ENCODE peak calls at places on chromosomes 2 and 18, in seven cellular contexts. Y is GM23338, W is HL-60, H is HCT116, Z is stomach, X is transverse colon, D is HepG2. K is an unnamed sample.

GRCh38 chr2:12722445-12723316 is 5.9 kb downstream of the TRIB2 start:
- DNase-seq in Y (no peak), W (peak), H (no peak), Z (no peak), X (no peak), D (no peak), K (no peak)

GRCh38 chr2:240433973-240434727 is 1.3 kb upstream of the GPC1 start:
- DNase-seq in Y (no peak), W (no peak), H (peak), Z (no peak), X (peak), D (no peak), K (no peak)

GRCh38 chr2:28828382-28828781 is 17.7 kb downstream of the SPDYA start:
- DNase-seq in Y (no peak), W (no peak), H (no peak), Z (no peak), X (no peak), D (no peak), K (no peak)

GRCh38 chr2:199940373-199940772 is 14.9 kb downstream of the TYW5 start:
- DNase-seq in Y (peak), W (peak), H (peak), Z (no peak), X (no peak), D (peak), K (no peak)

GRCh38 chr2:191030521-191031154 is 16.7 kb upstream of the STAT1 start:
- DNase-seq in Y (peak), W (no peak), H (no peak), Z (no peak), X (no peak), D (peak), K (no peak)

GRCh38 chr2:227143895-227144294 is 20.1 kb downstream of the COL4A4 start:
- DNase-seq in Y (no peak), W (no peak), H (no peak), Z (no peak), X (no peak), D (no peak), K (no peak)

GRCh38 chr2:2910259-2910658 is 467.4 kb downstream of the EIPR1 start:
- DNase-seq in Y (no peak), W (no peak), H (no peak), Z (no peak), X (no peak), D (no peak), K (no peak)

GRCh38 chr2:190668892-190669291 is 20.0 kb downstream of the NAB1 start:
- DNase-seq in Y (no peak), W (no peak), H (no peak), Z (no peak), X (no peak), D (no peak), K (no peak)

GRCh38 chr18:25464211-25464610 is 112.2 kb upstream of the ZNF521 start:
- DNase-seq in Y (no peak), W (no peak), H (no peak), Z (no peak), X (no peak), D (no peak), K (no peak)

GRCh38 chr18:21341141-21341540 is 99.1 kb downstream of the GREB1L start:
- DNase-seq in Y (no peak), W (no peak), H (no peak), Z (no peak), X (no peak), D (no peak), K (no peak)

GRCh38 chr18:62457830-62458229 is 65.0 kb upstream of the ZCCHC2 start:
- DNase-seq in Y (peak), W (no peak), H (no peak), Z (no peak), X (no peak), D (no peak), K (no peak)

GRCh38 chr2:112187805-112188596 is 49.8 kb downstream of the FBLN7 start:
- DNase-seq in Y (no peak), W (no peak), H (peak), Z (no peak), X (peak), D (no peak), K (no peak)

GRCh38 chr18:13566941-13567762 is 159.2 kb downstream of the FAM210A start:
- DNase-seq in Y (no peak), W (peak), H (no peak), Z (no peak), X (peak), D (no peak), K (peak)
- TF ChIP-seq POLR2AphosphoS5 in Y (no peak), W (no peak), H (no peak), Z (no peak), X (no peak), D (no peak), K (no peak)

DNA sequence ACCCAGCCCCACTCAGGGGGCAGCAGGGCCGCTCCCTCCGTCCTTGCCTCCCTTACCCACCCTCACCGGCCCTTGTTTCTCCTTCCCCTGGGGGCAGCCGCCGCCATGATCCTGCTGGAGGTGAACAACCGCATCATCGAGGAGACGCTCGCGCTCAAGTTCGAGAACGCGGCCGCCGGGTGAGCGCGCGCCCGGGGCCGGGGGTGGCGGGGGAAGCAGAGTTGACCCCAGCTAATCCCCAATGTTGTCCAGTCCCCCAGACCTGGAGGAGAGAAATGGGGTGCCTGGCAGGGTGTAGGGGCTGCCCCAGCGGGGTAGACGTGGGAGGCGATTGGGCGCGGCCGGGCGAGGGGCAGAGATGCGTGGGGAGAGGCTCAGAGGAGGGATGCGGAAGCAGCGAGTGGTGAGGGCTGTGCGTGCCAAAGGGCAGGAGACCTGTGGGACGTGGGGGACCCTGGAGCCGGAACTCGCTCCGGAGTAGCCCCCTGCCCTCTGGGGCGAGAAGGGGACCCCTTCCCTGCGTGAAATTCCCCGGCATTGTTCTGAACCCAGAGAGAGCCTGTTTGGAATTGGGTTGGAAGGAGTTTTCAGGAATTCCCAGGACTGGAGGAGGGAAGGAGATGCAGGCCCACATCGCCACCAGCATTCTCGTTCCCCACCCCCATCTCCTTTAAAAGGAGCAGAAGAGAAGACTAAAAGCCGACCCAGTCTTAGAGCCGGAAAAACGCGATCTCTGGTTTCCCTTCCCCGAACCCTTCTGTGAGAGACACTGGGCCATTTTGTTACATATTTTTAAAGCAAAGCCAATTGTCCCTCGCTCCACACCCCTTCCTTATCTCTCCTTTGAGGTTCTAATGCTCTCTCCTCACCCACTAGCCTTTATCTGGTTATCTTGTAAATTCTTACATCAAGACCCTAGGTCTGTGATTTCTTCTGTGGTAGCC is 649 bp downstream of the ARPC2 start:
- DNase-seq in Y (peak), W (no peak), H (no peak), Z (peak), X (peak), D (peak), K (no peak)
- TF ChIP-seq POLR2AphosphoS5 in Y (no peak), W (peak), H (no peak), Z (no peak), X (peak), D (no peak), K (no peak)

GRCh38 chr2:172106128-172106961 is 3.6 kb upstream of the DLX2 start:
- DNase-seq in Y (peak), W (no peak), H (no peak), Z (no peak), X (no peak), D (peak), K (no peak)
- TF ChIP-seq POLR2AphosphoS5 in Y (no peak), W (no peak), H (no peak), Z (no peak), X (no peak), D (no peak), K (no peak)

GRCh38 chr2:16552202-16552601 is 113.4 kb downstream of the CYRIA start:
- DNase-seq in Y (no peak), W (no peak), H (no peak), Z (no peak), X (no peak), D (no peak), K (no peak)

GRCh38 chr2:16548036-16548435 is 117.6 kb downstream of the CYRIA start:
- DNase-seq in Y (no peak), W (no peak), H (no peak), Z (no peak), X (no peak), D (no peak), K (no peak)

GRCh38 chr2:16546128-16546754 is 119.4 kb downstream of the CYRIA start:
- DNase-seq in Y (peak), W (no peak), H (no peak), Z (no peak), X (no peak), D (peak), K (peak)
- TF ChIP-seq POLR2AphosphoS5 in Y (no peak), W (no peak), H (no peak), Z (no peak), X (no peak), D (no peak), K (no peak)

GRCh38 chr2:19038096-19039015 is 320.1 kb downstream of the OSR1 start:
- DNase-seq in Y (no peak), W (no peak), H (no peak), Z (no peak), X (no peak), D (no peak), K (no peak)

GRCh38 chr2:19031642-19032041 is 326.8 kb downstream of the OSR1 start:
- DNase-seq in Y (no peak), W (no peak), H (no peak), Z (no peak), X (no peak), D (no peak), K (no peak)

GRCh38 chr2:19029655-19030054 is 328.8 kb downstream of the OSR1 start:
- DNase-seq in Y (no peak), W (no peak), H (no peak), Z (no peak), X (no peak), D (no peak), K (no peak)

GRCh38 chr2:19033240-19033639 is 325.2 kb downstream of the OSR1 start:
- DNase-seq in Y (no peak), W (no peak), H (no peak), Z (peak), X (no peak), D (no peak), K (no peak)

DNA sequence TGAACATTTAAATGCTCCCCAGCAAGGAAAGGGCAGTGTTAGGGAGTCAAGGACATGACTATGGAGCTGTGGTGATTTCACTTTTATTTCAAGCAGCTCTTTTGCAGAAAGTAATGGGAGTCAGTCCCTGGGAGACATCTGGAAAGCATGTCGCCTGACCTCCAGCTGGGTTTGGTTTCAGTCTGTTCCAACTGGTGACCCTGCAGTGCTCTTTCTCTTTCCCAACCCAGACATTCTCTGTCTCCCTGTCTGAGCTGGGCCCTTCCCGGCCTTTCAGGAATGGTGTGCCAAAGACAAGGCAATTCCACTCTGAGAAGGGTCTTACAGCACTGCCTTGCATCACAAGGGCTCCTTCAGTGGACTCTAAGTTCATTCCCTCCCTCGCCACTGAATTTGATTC is 323.2 kb downstream of the OSR1 start:
- DNase-seq in Y (no peak), W (no peak), H (no peak), Z (no peak), X (no peak), D (no peak), K (no peak)
- TF ChIP-seq POLR2AphosphoS5 in Y (no peak), W (no peak), H (no peak), Z (peak), X (no peak), D (no peak), K (no peak)

GRCh38 chr2:50661682-50662081 is 370.2 kb downstream of the NRXN1 start:
- DNase-seq in Y (no peak), W (no peak), H (no peak), Z (no peak), X (no peak), D (no peak), K (no peak)
- TF ChIP-seq POLR2AphosphoS5 in Y (no peak), W (no peak), H (no peak), Z (no peak), X (no peak), D (no peak), K (no peak)

GRCh38 chr2:118882693-118883336 is 35.4 kb upstream of the EN1 start:
- DNase-seq in Y (peak), W (peak), H (peak), Z (peak), X (peak), D (peak), K (peak)
- TF ChIP-seq POLR2AphosphoS5 in Y (no peak), W (no peak), H (no peak), Z (no peak), X (no peak), D (no peak), K (no peak)

GRCh38 chr18:43893001-43893637 is 615.8 kb upstream of the SYT4 start:
- DNase-seq in Y (no peak), W (no peak), H (no peak), Z (no peak), X (no peak), D (no peak), K (no peak)
- TF ChIP-seq POLR2AphosphoS5 in Y (no peak), W (no peak), H (no peak), Z (peak), X (no peak), D (no peak), K (no peak)

GRCh38 chr2:118148133-118148532 is 59.9 kb downstream of the INSIG2 start:
- DNase-seq in Y (no peak), W (no peak), H (no peak), Z (no peak), X (no peak), D (no peak), K (no peak)

GRCh38 chr2:118145806-118146205 is 57.5 kb downstream of the INSIG2 start:
- DNase-seq in Y (no peak), W (no peak), H (no peak), Z (no peak), X (no peak), D (no peak), K (no peak)

GRCh38 chr2:118150294-118150693 is 62.0 kb downstream of the INSIG2 start:
- DNase-seq in Y (no peak), W (no peak), H (no peak), Z (no peak), X (no peak), D (no peak), K (no peak)

GRCh38 chr2:118146315-118147283 is 58.3 kb downstream of the INSIG2 start:
- DNase-seq in Y (no peak), W (no peak), H (no peak), Z (no peak), X (no peak), D (peak), K (no peak)

DNA sequence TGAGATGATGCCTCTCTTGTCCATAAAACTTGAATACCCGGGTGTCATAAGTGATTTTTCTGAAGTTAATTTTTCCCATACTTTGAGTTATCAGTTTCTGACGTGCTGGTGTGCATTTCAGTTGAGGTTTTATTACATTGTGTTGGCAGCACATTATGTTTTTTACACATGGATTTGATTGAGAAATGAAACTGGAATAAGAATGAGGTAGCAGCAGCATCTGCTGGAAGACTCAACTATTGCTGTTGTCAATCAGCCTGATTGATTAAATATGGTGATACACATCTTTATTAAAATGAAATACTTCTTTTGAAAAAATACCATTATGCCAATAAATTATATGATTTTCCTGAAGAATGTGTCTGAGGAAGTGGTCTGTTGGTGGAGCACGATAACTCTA is 60.5 kb downstream of the INSIG2 start:
- DNase-seq in Y (no peak), W (no peak), H (no peak), Z (no peak), X (no peak), D (no peak), K (no peak)
- TF ChIP-seq POLR2AphosphoS5 in Y (no peak), W (no peak), H (no peak), Z (no peak), X (no peak), D (no peak), K (no peak)

GRCh38 chr2:33670392-33670937 is 71.4 kb upstream of the FAM98A start:
- DNase-seq in Y (peak), W (no peak), H (peak), Z (no peak), X (no peak), D (no peak), K (no peak)
- TF ChIP-seq POLR2AphosphoS5 in Y (no peak), W (no peak), H (no peak), Z (no peak), X (no peak), D (no peak), K (no peak)

K was measured in SK-N-MC.